ENCODE peak calls at places on chromosomes 11 and 22, in five cellular contexts. I, M, X, B and R are unnamed samples.

GRCh38 chr22:36144886-36145541 is 15.5 kb downstream of the APOL3 start:
- DNase-seq in M (peak), X (peak), I (peak), B (peak), R (peak)

GRCh38 chr11:133467686-133468085 is 64.6 kb downstream of the OPCML start:
- DNase-seq in B (no peak), X (no peak), I (no peak), M (no peak), R (no peak)

GRCh38 chr11:121563900-121564822 is 111.4 kb upstream of the SORL1-AS1 start:
- DNase-seq in X (no peak), M (no peak), B (no peak), I (peak), R (no peak)

GRCh38 chr11:118533769-118534729 is 3.1 kb downstream of the TMEM25 start:
- DNase-seq in X (no peak), B (no peak), I (no peak), M (no peak), R (no peak)

GRCh38 chr11:44992181-44992582 is 41.5 kb upstream of the TP53I11 start:
- DNase-seq in B (no peak), M (no peak), X (no peak), I (no peak), R (peak)

GRCh38 chr11:65112551-65113360 is 1.1 kb downstream of the TM7SF2 start:
- DNase-seq in I (peak), B (peak), M (no peak), X (peak), R (peak)

GRCh38 chr11:35747638-35748037 is 85.1 kb downstream of the TRIM44 start:
- DNase-seq in X (no peak), B (no peak), M (peak), I (no peak), R (no peak)

GRCh38 chr11:122343247-122343646 is 227.2 kb upstream of the BLID start:
- DNase-seq in M (no peak), I (no peak), X (peak), B (no peak), R (no peak)

GRCh38 chr11:7246179-7246578 is 5.5 kb upstream of the SYT9 start:
- DNase-seq in M (no peak), X (no peak), I (no peak), B (no peak), R (no peak)

GRCh38 chr22:47247609-47248240 is 485.3 kb downstream of the TBC1D22A start:
- DNase-seq in B (no peak), M (no peak), X (no peak), I (no peak), R (no peak)

GRCh38 chr11:68724293-68724692 is 27.0 kb downstream of the TESMIN start:
- DNase-seq in I (no peak), B (no peak), X (no peak), M (no peak), R (no peak)

GRCh38 chr11:124745835-124746620 is 6.0 kb downstream of the VSIG2 start:
- DNase-seq in I (no peak), X (no peak), B (peak), M (no peak), R (peak)

GRCh38 chr11:55658608-55659007 is 3.4 kb upstream of the OR4C6 start:
- DNase-seq in X (no peak), B (no peak), I (no peak), M (no peak), R (no peak)

GRCh38 chr11:123451183-123451907 is 21.3 kb downstream of the GRAMD1B start:
- DNase-seq in M (no peak), B (no peak), I (no peak), X (no peak), R (no peak)

GRCh38 chr11:108135845-108136599 is 14.7 kb downstream of the ACAT1 start:
- DNase-seq in X (peak), B (no peak), I (peak), M (no peak), R (no peak)

GRCh38 chr11:15884131-15884530 is 472.2 kb downstream of the SOX6 start:
- DNase-seq in B (no peak), X (no peak), I (no peak), M (no peak), R (no peak)

GRCh38 chr22:49391436-49391835 is 436.2 kb downstream of the BRD1 start:
- DNase-seq in B (no peak), X (no peak), M (no peak), I (no peak), R (peak)

GRCh38 chr22:49112661-49113626 is 714.7 kb downstream of the BRD1 start:
- DNase-seq in B (no peak), I (no peak), M (no peak), X (no peak), R (no peak)

GRCh38 chr11:10902301-10902700 is 44.4 kb upstream of the ZBED5 start:
- DNase-seq in M (no peak), B (no peak), I (no peak), X (no peak), R (no peak)

GRCh38 chr22:28375761-28376534 is 303.7 kb downstream of the TTC28 start:
- DNase-seq in I (peak), B (no peak), M (no peak), X (no peak), R (no peak)

GRCh38 chr11:62540804-62541671 is 5.6 kb downstream of the AHNAK start:
- DNase-seq in X (peak), I (peak), M (no peak), B (no peak), R (no peak)

GRCh38 chr11:89436071-89436470 is 55.1 kb downstream of the NOX4 start:
- DNase-seq in X (peak), M (no peak), B (no peak), I (peak), R (no peak)

GRCh38 chr11:114077482-114078305 is 18.2 kb downstream of the ZBTB16 start:
- DNase-seq in B (no peak), M (no peak), X (no peak), I (no peak), R (no peak)

GRCh38 chr11:12800032-12800671 is 125.9 kb downstream of the TEAD1 start:
- DNase-seq in I (peak), X (peak), B (no peak), M (no peak), R (no peak)

GRCh38 chr11:124108158-124108557 is 7.1 kb upstream of the VWA5A start:
- DNase-seq in B (no peak), X (peak), M (no peak), I (peak), R (peak)

GRCh38 chr11:72239296-72239848 is 4.6 kb downstream of the PHOX2A start:
- DNase-seq in X (peak), M (no peak), B (peak), I (peak), R (peak)

GRCh38 chr11:12516387-12517110 is 139.2 kb downstream of the PARVA start:
- DNase-seq in I (no peak), B (no peak), X (no peak), M (no peak), R (no peak)

GRCh38 chr11:253886-254270 is 17.1 kb downstream of the PSMD13 start:
- DNase-seq in B (no peak), X (no peak), I (no peak), M (no peak), R (no peak)

GRCh38 chr22:19807914-19808872 is 46.5 kb downstream of the GNB1L start:
- DNase-seq in B (no peak), M (no peak), I (no peak), X (no peak), R (no peak)
- H4K91ac ChIP-seq in B (no peak), M (no peak), I (no peak), X (no peak), R (no peak)

GRCh38 chr11:76444384-76445121 is at the start of gene EMSY:
- DNase-seq in M (peak), X (peak), I (peak), B (peak), R (peak)
- H4K91ac ChIP-seq in M (peak), X (peak), I (peak), B (peak), R (peak)

DNA sequence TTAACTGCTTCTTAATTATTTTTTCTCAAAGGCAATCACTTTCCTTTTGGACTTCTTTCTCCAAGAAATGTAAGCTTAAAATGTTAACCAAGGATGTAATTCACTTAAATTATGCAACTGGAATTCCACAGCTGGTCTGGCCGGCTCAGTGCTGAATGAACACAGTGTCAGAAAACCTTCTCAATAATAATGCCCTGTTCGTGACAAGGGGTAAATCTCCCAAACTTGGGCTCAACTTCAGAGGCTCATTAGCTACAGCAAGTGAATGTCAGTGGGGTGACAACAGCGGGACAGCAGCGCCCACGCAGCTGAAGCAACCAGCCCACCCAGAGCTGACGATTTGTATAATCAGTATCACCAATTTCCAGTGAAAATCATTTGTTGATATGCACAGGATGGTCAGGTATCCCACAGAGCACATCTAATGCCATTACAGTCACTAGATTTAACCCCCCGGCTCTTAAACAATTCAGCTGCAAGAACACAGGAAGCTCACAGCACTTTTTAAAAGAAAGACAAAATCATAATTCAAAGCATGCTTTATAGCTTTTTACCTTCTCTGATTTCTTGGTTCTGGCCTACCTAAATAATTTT is 704.8 kb downstream of the DLG2 start:
- DNase-seq in X (no peak), I (no peak), M (no peak), B (no peak), R (no peak)
- H4K91ac ChIP-seq in X (no peak), I (no peak), M (no peak), B (no peak), R (no peak)

GRCh38 chr22:24160546-24160945 is 20.7 kb upstream of the SUSD2 start:
- DNase-seq in I (no peak), M (no peak), B (no peak), X (no peak), R (no peak)
- H4K91ac ChIP-seq in I (no peak), M (no peak), B (no peak), X (peak), R (no peak)

GRCh38 chr11:76151561-76152085 is 54.7 kb downstream of the WNT11 start:
- DNase-seq in X (no peak), M (no peak), B (no peak), I (no peak), R (no peak)

GRCh38 chr11:76150141-76150540 is 56.2 kb downstream of the WNT11 start:
- DNase-seq in X (no peak), B (no peak), I (no peak), M (no peak), R (no peak)

GRCh38 chr11:76153609-76153949 is 52.7 kb downstream of the WNT11 start:
- DNase-seq in B (no peak), I (peak), X (peak), M (no peak), R (no peak)

GRCh38 chr11:76152741-76153608 is 53.3 kb downstream of the WNT11 start:
- DNase-seq in X (no peak), B (no peak), I (no peak), M (no peak), R (no peak)

GRCh38 chr11:76152086-76152658 is 54.1 kb downstream of the WNT11 start:
- DNase-seq in M (peak), B (peak), X (peak), I (peak), R (peak)
- H4K91ac ChIP-seq in M (no peak), B (no peak), X (no peak), I (no peak), R (no peak)

DNA sequence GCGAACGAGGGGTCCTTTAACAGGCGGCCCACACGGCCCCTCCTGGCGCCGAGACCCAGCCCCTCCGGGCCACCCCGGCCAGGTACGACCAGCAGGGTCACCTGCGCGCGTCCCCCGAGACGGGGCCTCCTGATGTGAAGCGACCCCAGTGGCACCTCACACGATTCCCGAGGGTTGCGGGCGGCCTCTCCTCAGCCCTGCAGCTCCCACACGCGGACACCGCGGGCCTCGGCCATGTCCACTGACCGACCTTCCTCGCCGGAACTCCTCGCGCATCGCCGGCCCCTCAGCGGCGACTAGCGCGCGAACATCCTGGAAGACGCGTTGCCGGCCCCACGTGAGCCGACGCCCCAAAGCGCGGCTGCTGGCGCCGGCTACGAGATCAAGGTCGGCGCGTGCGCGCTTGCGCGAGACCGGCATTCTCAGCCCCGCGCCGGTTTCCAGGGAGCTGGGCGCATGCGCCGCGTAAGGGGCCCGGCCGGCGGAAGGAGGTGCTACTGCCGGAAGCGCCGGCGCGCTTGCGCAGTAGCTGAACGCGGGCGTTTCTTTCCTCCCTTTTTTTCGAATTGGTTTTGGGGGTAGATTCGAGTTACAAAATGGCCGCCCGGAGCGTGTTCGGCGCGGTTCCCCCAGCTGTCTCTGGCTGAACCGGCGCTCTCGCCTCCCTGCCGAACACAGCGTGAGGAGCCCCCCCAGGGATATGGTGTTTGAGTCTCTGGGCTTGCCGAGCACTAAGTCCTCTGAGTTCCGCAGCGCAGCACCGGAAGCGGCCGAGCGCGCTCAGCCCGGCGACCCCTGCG is at the start of gene NUP50:
- DNase-seq in M (peak), I (peak), X (peak), B (peak), R (peak)
- H4K91ac ChIP-seq in M (no peak), I (peak), X (peak), B (peak), R (no peak)

DNA sequence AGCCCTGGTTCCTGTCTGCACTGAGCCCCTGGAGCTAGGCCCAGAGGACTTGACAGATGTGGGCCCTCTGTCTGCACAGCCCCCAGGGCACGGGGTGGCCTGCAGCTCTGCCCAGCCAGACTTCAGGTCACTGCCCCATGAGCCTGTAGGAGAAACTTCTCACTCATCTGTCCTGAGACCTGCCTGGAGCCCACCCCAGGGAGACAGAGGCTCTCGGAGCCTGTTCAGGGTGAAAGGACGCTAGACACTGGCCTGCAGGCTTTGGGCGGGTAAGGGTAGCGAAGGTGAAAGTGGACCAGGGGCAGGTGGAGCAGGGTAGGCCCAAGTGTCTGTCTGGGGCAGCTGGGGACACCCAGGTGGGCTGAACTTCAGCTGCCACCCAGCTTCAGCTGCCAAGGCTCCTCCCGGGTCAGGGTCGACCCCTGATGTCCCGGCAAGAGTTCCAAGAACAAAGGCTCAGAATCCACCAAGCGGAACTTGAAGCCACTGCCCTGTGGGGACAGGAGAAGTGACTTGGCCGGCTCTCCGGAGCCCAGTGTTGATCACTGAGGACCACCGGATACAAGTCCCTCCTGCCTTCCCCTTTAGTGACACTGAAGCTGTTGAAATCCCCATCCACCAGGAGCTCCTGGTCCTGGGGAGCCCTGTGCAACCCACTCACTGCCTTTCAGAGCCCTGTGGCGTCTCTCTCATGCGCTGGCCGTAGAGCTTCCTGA is 90.3 kb downstream of the KCNQ1 start:
- DNase-seq in M (no peak), B (no peak), I (no peak), X (no peak), R (no peak)
- H4K91ac ChIP-seq in M (peak), B (no peak), I (peak), X (peak), R (no peak)